ENCODE peak calls at places on chromosomes 11 and 22, in five cellular contexts. S is PC-9; O is CD8-positive, alpha-beta T cell; G is foreskin keratinocyte; I is endodermal cell. R is an unnamed sample.

GRCh38 chr11:84012171-84012826 is 726.1 kb upstream of the CCDC90B start:
- DNase-seq in S (no peak), O (no peak), G (no peak), I (no peak), R (no peak)

GRCh38 chr11:22583963-22584492 is 41.6 kb downstream of the FANCF start:
- DNase-seq in S (no peak), O (no peak), G (no peak), I (peak), R (no peak)

GRCh38 chr11:47617417-47617809 is 23.2 kb upstream of the C1QTNF4 start:
- DNase-seq in S (no peak), O (no peak), G (no peak), I (no peak), R (no peak)

GRCh38 chr11:116994195-116994594 is 104.0 kb downstream of the SIK3 start:
- DNase-seq in S (no peak), O (no peak), G (no peak), I (no peak), R (no peak)

GRCh38 chr11:112523917-112524316 is 263.3 kb upstream of the PLET1 start:
- DNase-seq in S (no peak), O (no peak), G (no peak), I (no peak), R (no peak)

GRCh38 chr11:48043111-48043997 is 63.0 kb downstream of the PTPRJ start:
- DNase-seq in S (peak), O (peak), G (no peak), I (no peak), R (no peak)

GRCh38 chr11:94740975-94741707 is 27.0 kb upstream of the AMOTL1 start:
- DNase-seq in S (peak), O (no peak), G (peak), I (peak), R (peak)

GRCh38 chr11:13311570-13311969 is 34.0 kb downstream of the BMAL1 start:
- DNase-seq in S (no peak), O (no peak), G (peak), I (no peak), R (no peak)

GRCh38 chr22:20786536-20786979 is 12.6 kb downstream of the SERPIND1 start:
- DNase-seq in S (no peak), O (no peak), G (no peak), I (no peak), R (no peak)

GRCh38 chr22:20786048-20786447 is 12.1 kb downstream of the SERPIND1 start:
- DNase-seq in S (no peak), O (no peak), G (no peak), I (no peak), R (no peak)

GRCh38 chr22:20788627-20789344 is 14.9 kb downstream of the SERPIND1 start:
- DNase-seq in S (no peak), O (no peak), G (no peak), I (no peak), R (no peak)

GRCh38 chr22:20787223-20787622 is 13.3 kb downstream of the SERPIND1 start:
- DNase-seq in S (no peak), O (no peak), G (no peak), I (no peak), R (no peak)

DNA sequence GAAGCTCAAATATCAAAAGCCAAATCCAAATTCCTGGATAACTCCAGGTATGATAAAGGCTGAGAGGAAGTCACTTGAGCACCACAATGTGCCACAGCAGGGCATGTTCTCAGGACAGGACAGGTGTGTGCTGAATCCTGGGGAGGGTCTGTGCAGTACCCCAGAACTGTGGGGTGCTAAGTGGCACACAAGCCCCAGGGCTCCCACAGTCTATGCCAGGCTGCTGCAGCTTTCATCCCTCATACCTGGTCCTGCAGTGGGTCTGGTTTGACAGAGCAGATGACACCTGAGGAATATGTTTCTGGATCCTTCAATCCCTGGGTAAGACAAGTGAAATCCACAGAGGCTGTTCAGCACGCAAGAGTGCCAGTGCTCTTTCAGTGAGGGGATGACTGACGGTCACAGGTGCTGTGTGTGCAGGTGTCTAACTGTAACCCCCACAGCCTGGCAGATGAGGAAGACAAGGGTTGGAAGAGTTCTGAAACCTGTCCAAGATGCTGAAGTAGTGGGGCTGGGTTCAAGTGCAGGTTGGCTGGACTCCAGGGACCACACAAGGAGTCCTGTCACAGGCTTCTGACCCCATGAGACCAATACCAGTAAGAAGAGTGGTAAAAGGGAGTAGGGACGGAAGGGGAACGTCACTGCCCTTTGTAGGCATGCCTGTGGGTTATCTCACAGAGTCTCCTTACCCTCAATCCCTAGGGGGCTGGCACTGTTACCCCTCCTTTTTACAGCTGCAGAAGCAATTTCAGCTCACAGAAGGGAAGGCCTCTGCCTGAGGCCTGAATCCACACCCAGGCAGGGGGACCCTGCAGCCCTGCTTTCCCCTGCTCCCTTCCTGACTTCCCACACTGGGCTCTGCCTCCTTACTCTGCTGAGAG is 14.1 kb downstream of the SERPIND1 start:
- DNase-seq in S (no peak), O (no peak), G (no peak), I (no peak), R (no peak)
- H3K27ac ChIP-seq in S (no peak), O (no peak), G (no peak), I (peak), R (no peak)

DNA sequence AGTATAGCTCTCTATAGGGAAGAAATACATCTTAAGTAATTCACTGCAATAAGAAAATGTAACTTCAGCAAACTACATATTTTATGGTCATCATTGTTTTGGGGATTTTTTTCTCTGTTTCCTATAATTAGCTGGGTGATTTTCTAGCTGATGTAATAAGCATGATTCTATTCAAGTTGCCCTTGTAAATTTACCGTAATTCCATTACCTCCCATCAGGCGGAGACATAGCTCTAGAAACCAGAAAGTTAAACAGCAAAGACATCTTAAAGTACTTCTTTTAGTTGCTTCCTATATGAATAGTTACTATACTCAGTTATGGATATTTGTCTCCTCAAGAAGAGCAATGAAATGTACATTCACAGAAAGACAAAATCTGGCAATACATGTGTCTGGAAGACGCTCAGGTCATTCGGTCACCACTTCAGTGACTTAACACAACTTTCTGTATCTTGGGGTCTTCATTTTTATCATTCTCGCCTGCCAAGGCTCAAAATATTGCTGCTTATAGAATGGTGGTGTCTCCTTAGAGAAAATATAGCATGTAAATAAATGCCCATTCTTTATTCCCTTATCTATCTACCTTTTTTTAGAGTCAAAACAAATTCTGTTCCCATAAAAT is 239.9 kb upstream of the ZC3H12C start:
- DNase-seq in S (peak), O (no peak), G (peak), I (no peak), R (peak)
- TF ChIP-seq CTCF in S (peak), O (no peak), G (peak), I (peak), R (peak)

DNA sequence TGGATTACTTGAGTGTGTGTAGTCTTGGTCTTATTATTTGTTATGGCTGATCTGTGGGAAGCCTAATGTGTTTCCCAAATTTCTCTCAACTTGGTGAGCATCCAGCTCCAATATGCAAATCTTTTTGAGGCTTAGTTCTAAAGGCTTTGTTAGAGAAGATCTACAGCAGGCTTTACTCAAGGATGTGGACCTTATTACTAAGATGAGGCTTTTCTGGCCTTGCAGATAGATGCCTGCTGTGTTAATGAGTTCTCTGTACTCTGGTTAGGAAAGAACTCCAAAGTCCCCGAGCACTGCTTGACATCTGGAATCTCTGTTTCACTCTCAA is 24.1 kb downstream of the MYEOV start:
- DNase-seq in S (no peak), O (no peak), G (no peak), I (no peak), R (no peak)
- H3K27ac ChIP-seq in S (peak), O (no peak), G (no peak), I (no peak), R (no peak)

GRCh38 chr11:102497061-102497460 is 33.5 kb downstream of the MMP7 start:
- DNase-seq in S (peak), O (no peak), G (no peak), I (no peak), R (no peak)
- TF ChIP-seq CTCF in S (no peak), O (no peak), G (no peak), I (no peak), R (no peak)

GRCh38 chr11:64281957-64282770 is 2.3 kb downstream of the BAD start:
- DNase-seq in S (peak), O (no peak), G (no peak), I (no peak), R (no peak)

GRCh38 chr11:64284962-64285884 is at the start of gene GPR137:
- DNase-seq in S (peak), O (peak), G (peak), I (peak), R (peak)

GRCh38 chr11:64285885-64286800 is 495 bp downstream of the GPR137 start:
- DNase-seq in S (no peak), O (no peak), G (no peak), I (no peak), R (no peak)

GRCh38 chr11:64283092-64283491 is 1.4 kb downstream of the BAD start:
- DNase-seq in S (peak), O (no peak), G (no peak), I (no peak), R (no peak)

DNA sequence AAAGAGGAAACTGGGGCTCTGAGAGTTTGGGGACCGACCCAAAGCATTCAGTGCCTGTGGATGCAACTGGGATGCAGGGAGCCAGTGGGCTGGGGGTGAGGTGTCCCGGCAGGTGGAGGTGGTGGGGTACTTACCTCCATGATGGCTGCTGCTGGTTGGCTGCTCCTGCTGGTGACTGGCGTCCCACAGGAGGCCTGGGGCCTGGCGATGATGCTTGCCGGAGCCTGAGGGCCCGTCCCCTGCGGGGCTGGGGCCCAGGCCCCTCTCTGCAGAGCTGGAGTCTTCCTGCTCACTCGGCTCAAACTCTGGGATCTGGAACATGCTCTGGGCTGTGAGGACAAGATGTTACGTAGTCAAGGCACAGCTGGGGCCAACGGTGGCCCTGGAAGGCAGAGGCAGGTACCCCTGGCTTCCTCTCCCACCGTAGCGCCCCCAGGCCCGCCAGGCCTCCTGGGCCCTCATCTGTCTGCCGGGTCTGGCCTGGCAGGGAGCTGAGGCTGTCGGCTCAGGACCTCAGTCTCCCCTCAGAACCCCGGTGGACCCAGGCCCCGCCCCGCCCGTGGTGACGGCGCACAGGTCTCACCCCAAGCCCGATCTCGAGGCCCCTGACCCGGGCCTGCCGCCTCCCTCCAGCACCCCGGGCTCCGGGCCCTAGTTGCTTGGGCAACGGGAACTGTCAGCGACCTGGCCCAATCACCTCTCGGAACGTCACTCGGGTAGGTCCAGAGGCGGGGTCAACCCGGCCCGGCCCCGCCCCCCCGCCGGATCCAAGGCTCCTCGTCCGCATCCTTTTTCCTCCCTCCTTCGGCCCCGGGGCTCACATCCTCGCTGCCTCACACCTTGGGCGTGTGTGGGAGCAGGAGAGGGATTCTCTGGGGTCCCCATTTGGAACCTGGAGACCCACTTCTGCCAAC is at the start of gene BAD:
- DNase-seq in S (peak), O (peak), G (peak), I (peak), R (peak)
- H3K27ac ChIP-seq in S (peak), O (peak), G (peak), I (peak), R (peak)

GRCh38 chr22:43783777-43784176 is 28.3 kb downstream of the EFCAB6 start:
- DNase-seq in S (peak), O (no peak), G (no peak), I (peak), R (no peak)
- TF ChIP-seq CTCF in S (peak), O (no peak), G (peak), I (peak), R (no peak)

DNA sequence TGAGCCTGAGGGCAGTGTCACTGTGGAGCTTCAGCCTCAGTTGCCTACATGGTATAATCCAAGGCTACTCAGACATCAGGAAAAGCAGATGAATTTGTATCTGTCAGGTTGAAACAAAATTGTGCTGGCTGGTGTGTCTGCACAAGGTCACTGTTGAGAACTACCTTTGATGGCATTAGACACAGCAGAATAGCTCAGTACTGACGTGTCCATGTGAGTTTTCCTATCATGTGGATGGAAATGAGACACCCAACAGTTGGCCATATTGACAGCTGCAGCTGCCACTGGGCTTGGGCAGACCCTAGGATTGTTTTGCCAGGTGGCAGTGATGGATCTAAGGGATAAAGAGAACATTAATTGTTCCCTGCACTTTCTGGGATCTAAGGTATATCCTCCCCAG is 15.8 kb downstream of the CCDC134 start:
- DNase-seq in S (no peak), O (no peak), G (no peak), I (no peak), R (no peak)
- H3K27ac ChIP-seq in S (no peak), O (no peak), G (no peak), I (no peak), R (no peak)

R was measured in RWPE1.